ENCODE peak calls at places on chromosome 19, in nine cellular contexts. R is NCI-H446 treated with DMSO at 0.1 percent for 48 hours, H is fibroblast of lung, K is cardiac fibroblast, O is HS-5, F is ACHN, A is nucleus accumbens, X is MM.1S, Z is T follicular helper cell. L is an unnamed sample.

GRCh38 chr19:12092065-12092867 is 27.7 kb downstream of the ZNF844 start:
- DNase-seq in R (peak), H (peak), K (peak), O (peak), F (no peak), A (peak), X (peak), Z (no peak), L (peak)

GRCh38 chr19:50894478-50895356 is 16.5 kb downstream of the KLK4 start:
- DNase-seq in R (no peak), H (no peak), K (no peak), O (no peak), F (no peak), A (no peak), X (no peak), Z (no peak), L (no peak)

GRCh38 chr19:37691881-37692504 is 27.6 kb downstream of the ZNF607 start:
- DNase-seq in R (no peak), H (peak), K (peak), O (no peak), F (no peak), A (peak), X (no peak), Z (peak), L (peak)

GRCh38 chr19:38853214-38853613 is 3.4 kb upstream of the HNRNPL start:
- DNase-seq in R (no peak), H (no peak), K (no peak), O (no peak), F (no peak), A (no peak), X (no peak), Z (no peak), L (no peak)

GRCh38 chr19:47618771-47619170 is 9.8 kb downstream of the BICRA start:
- DNase-seq in R (no peak), H (peak), K (peak), O (no peak), F (no peak), A (no peak), X (no peak), Z (no peak), L (no peak)

GRCh38 chr19:28475525-28475924 is 737.4 kb downstream of the UQCRFS1 start:
- DNase-seq in R (no peak), H (no peak), K (peak), O (no peak), F (no peak), A (no peak), X (no peak), Z (no peak), L (no peak)

GRCh38 chr19:33458807-33459206 is 62.8 kb downstream of the PEPD start:
- DNase-seq in R (no peak), H (no peak), K (no peak), O (no peak), F (no peak), A (no peak), X (no peak), Z (no peak), L (no peak)

GRCh38 chr19:39841041-39841440 is 5.1 kb downstream of the FBL start:
- DNase-seq in R (no peak), H (no peak), K (no peak), O (no peak), F (no peak), A (no peak), X (no peak), Z (no peak), L (no peak)

GRCh38 chr19:38263696-38264485 is 482 bp upstream of the SPINT2 start:
- DNase-seq in R (no peak), H (no peak), K (peak), O (no peak), F (peak), A (no peak), X (peak), Z (peak), L (peak)

GRCh38 chr19:56066152-56067023 is 54.7 kb downstream of the ZNF787 start:
- DNase-seq in R (no peak), H (peak), K (peak), O (no peak), F (peak), A (peak), X (peak), Z (peak), L (peak)

GRCh38 chr19:11482384-11483050 is 1.7 kb upstream of the ELAVL3 start:
- DNase-seq in R (peak), H (peak), K (peak), O (peak), F (peak), A (peak), X (peak), Z (peak), L (peak)

GRCh38 chr19:42068756-42069571 is 1.0 kb downstream of the GRIK5 start:
- DNase-seq in R (no peak), H (no peak), K (no peak), O (no peak), F (no peak), A (no peak), X (no peak), Z (no peak), L (no peak)

GRCh38 chr19:13883665-13884064 is 6.7 kb downstream of the NANOS3 start:
- DNase-seq in R (no peak), H (no peak), K (no peak), O (no peak), F (no peak), A (no peak), X (no peak), Z (no peak), L (no peak)

GRCh38 chr19:38090561-38090960 is 133.5 kb downstream of the DPF1 start:
- DNase-seq in R (peak), H (no peak), K (no peak), O (no peak), F (no peak), A (peak), X (no peak), Z (no peak), L (no peak)

GRCh38 chr19:33395561-33396550 is 22.3 kb downstream of the CEBPG start:
- DNase-seq in R (no peak), H (peak), K (peak), O (no peak), F (no peak), A (no peak), X (no peak), Z (no peak), L (no peak)

GRCh38 chr19:45501730-45502014 is 3.4 kb downstream of the PPM1N start:
- DNase-seq in R (no peak), H (no peak), K (no peak), O (no peak), F (no peak), A (no peak), X (no peak), Z (no peak), L (no peak)